ENCODE peak calls at places on chromosomes 4 and X, in nine cellular contexts. One of them, this sample, is unnamed. For H3K4me1 and H3K9me3, the result is how much of the 10 kb centered on the place peaks cover.

GRCh38 chr4:152310223-152310622 is 225.7 kb downstream of the FBXW7 start:
- DNase-seq in transverse colon: no peak
- DNase-seq in effector memory CD4-positive, alpha-beta T cell: no peak
- DNase-seq in mammary epithelial cell: peak
- DNase-seq in HCT116: no peak
- DNase-seq in thoracic aorta: no peak
- DNase-seq in astrocyte: peak
- DNase-seq in body of pancreas: no peak
- DNase-seq in right atrium auricular region: no peak
- DNase-seq in this sample: no peak

GRCh38 chrX:70262952-70263567 is 3.1 kb upstream of the P2RY4 start:
- DNase-seq in transverse colon: peak
- DNase-seq in effector memory CD4-positive, alpha-beta T cell: no peak
- DNase-seq in mammary epithelial cell: peak
- DNase-seq in HCT116: no peak
- DNase-seq in thoracic aorta: no peak
- DNase-seq in astrocyte: peak
- DNase-seq in body of pancreas: peak
- DNase-seq in right atrium auricular region: no peak
- DNase-seq in this sample: no peak

GRCh38 chr4:144557404-144557803 is 88.6 kb upstream of the HHIP start:
- DNase-seq in transverse colon: no peak
- DNase-seq in effector memory CD4-positive, alpha-beta T cell: no peak
- DNase-seq in mammary epithelial cell: no peak
- DNase-seq in HCT116: no peak
- DNase-seq in thoracic aorta: no peak
- DNase-seq in astrocyte: no peak
- DNase-seq in body of pancreas: no peak
- DNase-seq in right atrium auricular region: no peak
- DNase-seq in this sample: no peak

GRCh38 chr4:56326363-56326762 is 60.9 kb downstream of the AASDH start:
- DNase-seq in transverse colon: no peak
- DNase-seq in effector memory CD4-positive, alpha-beta T cell: no peak
- DNase-seq in mammary epithelial cell: peak
- DNase-seq in HCT116: no peak
- DNase-seq in thoracic aorta: no peak
- DNase-seq in astrocyte: no peak
- DNase-seq in body of pancreas: no peak
- DNase-seq in right atrium auricular region: no peak
- DNase-seq in this sample: no peak

GRCh38 chr4:71217688-71218087 is 121.1 kb upstream of the SLC4A4 start:
- DNase-seq in transverse colon: no peak
- DNase-seq in effector memory CD4-positive, alpha-beta T cell: no peak
- DNase-seq in mammary epithelial cell: no peak
- DNase-seq in HCT116: no peak
- DNase-seq in thoracic aorta: no peak
- DNase-seq in astrocyte: no peak
- DNase-seq in body of pancreas: no peak
- DNase-seq in right atrium auricular region: no peak
- DNase-seq in this sample: no peak

GRCh38 chr4:37758226-37758625 is 68.3 kb upstream of the PGM2 start:
- DNase-seq in transverse colon: no peak
- DNase-seq in effector memory CD4-positive, alpha-beta T cell: no peak
- DNase-seq in mammary epithelial cell: peak
- DNase-seq in HCT116: no peak
- DNase-seq in thoracic aorta: peak
- DNase-seq in astrocyte: peak
- DNase-seq in body of pancreas: peak
- DNase-seq in right atrium auricular region: peak
- DNase-seq in this sample: no peak

GRCh38 chr4:633976-634598 is 8.7 kb downstream of the PDE6B start:
- DNase-seq in transverse colon: no peak
- DNase-seq in effector memory CD4-positive, alpha-beta T cell: no peak
- DNase-seq in mammary epithelial cell: no peak
- DNase-seq in HCT116: no peak
- DNase-seq in thoracic aorta: no peak
- DNase-seq in astrocyte: no peak
- DNase-seq in body of pancreas: no peak
- DNase-seq in right atrium auricular region: no peak
- DNase-seq in this sample: no peak

GRCh38 chr4:139367421-139368090 is 65.3 kb upstream of the NDUFC1 start:
- DNase-seq in transverse colon: no peak
- DNase-seq in effector memory CD4-positive, alpha-beta T cell: no peak
- DNase-seq in mammary epithelial cell: peak
- DNase-seq in HCT116: no peak
- DNase-seq in thoracic aorta: no peak
- DNase-seq in astrocyte: peak
- DNase-seq in body of pancreas: no peak
- DNase-seq in right atrium auricular region: no peak
- DNase-seq in this sample: no peak

GRCh38 chr4:47899639-47900038 is 14.7 kb downstream of the NFXL1 start:
- DNase-seq in transverse colon: no peak
- DNase-seq in effector memory CD4-positive, alpha-beta T cell: no peak
- DNase-seq in mammary epithelial cell: no peak
- DNase-seq in HCT116: no peak
- DNase-seq in thoracic aorta: no peak
- DNase-seq in astrocyte: no peak
- DNase-seq in body of pancreas: no peak
- DNase-seq in right atrium auricular region: no peak
- DNase-seq in this sample: no peak

GRCh38 chr4:128385683-128386304 is 98.2 kb upstream of the PGRMC2 start:
- DNase-seq in transverse colon: no peak
- DNase-seq in effector memory CD4-positive, alpha-beta T cell: no peak
- DNase-seq in mammary epithelial cell: peak
- DNase-seq in HCT116: no peak
- DNase-seq in thoracic aorta: no peak
- DNase-seq in astrocyte: peak
- DNase-seq in body of pancreas: no peak
- DNase-seq in right atrium auricular region: no peak
- DNase-seq in this sample: no peak

GRCh38 chrX:136028383-136028984 is 43.2 kb downstream of the SLC9A6 start:
- DNase-seq in transverse colon: no peak
- DNase-seq in effector memory CD4-positive, alpha-beta T cell: no peak
- DNase-seq in mammary epithelial cell: peak
- DNase-seq in HCT116: peak
- DNase-seq in thoracic aorta: no peak
- DNase-seq in astrocyte: peak
- DNase-seq in body of pancreas: no peak
- DNase-seq in right atrium auricular region: no peak
- DNase-seq in this sample: peak

GRCh38 chrX:47723689-47724088 is 64.7 kb upstream of the UXT start:
- DNase-seq in transverse colon: no peak
- DNase-seq in effector memory CD4-positive, alpha-beta T cell: no peak
- DNase-seq in mammary epithelial cell: no peak
- DNase-seq in HCT116: no peak
- DNase-seq in thoracic aorta: no peak
- DNase-seq in astrocyte: no peak
- DNase-seq in body of pancreas: peak
- DNase-seq in right atrium auricular region: no peak
- DNase-seq in this sample: no peak

GRCh38 chrX:11558972-11559371 is 106.7 kb downstream of the ARHGAP6 start:
- DNase-seq in transverse colon: peak
- DNase-seq in effector memory CD4-positive, alpha-beta T cell: peak
- DNase-seq in mammary epithelial cell: peak
- DNase-seq in HCT116: peak
- DNase-seq in thoracic aorta: no peak
- DNase-seq in astrocyte: no peak
- DNase-seq in body of pancreas: no peak
- DNase-seq in right atrium auricular region: no peak
- DNase-seq in this sample: peak

GRCh38 chrX:105872921-105873320 is 50.6 kb downstream of the NRK start:
- DNase-seq in transverse colon: no peak
- DNase-seq in effector memory CD4-positive, alpha-beta T cell: no peak
- DNase-seq in mammary epithelial cell: peak
- DNase-seq in HCT116: no peak
- DNase-seq in thoracic aorta: no peak
- DNase-seq in astrocyte: no peak
- DNase-seq in body of pancreas: no peak
- DNase-seq in right atrium auricular region: no peak
- DNase-seq in this sample: no peak

GRCh38 chr4:4416981-4417380 is 30.1 kb downstream of the NSG1 start:
- DNase-seq in transverse colon: no peak
- DNase-seq in effector memory CD4-positive, alpha-beta T cell: no peak
- DNase-seq in mammary epithelial cell: no peak
- DNase-seq in HCT116: no peak
- DNase-seq in thoracic aorta: no peak
- DNase-seq in astrocyte: no peak
- DNase-seq in body of pancreas: no peak
- DNase-seq in right atrium auricular region: no peak
- DNase-seq in this sample: no peak

GRCh38 chr4:16124232-16124631 is 40.4 kb upstream of the PROM1 start:
- DNase-seq in transverse colon: no peak
- DNase-seq in effector memory CD4-positive, alpha-beta T cell: no peak
- DNase-seq in mammary epithelial cell: no peak
- DNase-seq in HCT116: no peak
- DNase-seq in thoracic aorta: no peak
- DNase-seq in astrocyte: no peak
- DNase-seq in body of pancreas: no peak
- DNase-seq in right atrium auricular region: no peak
- DNase-seq in this sample: no peak

DNA sequence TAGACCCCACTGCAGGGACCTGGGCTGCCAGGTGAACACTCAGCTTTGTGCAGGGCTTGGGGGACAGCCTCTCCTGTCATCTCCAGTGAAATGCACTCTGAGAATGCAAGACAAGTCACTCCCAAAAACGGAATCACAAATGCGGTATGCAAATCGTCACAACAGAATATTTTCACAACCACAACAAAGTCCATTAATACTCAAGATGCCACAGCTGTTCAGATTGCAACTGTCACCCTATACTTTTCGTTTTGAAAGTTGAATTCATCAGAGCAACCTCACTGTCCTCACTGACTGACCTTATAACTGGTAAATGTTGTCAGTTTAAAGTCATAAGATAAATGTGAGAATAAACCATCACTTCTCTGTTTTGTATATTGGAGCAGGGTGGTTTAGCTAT is 16.6 kb downstream of the JAKMIP1 start:
- DNase-seq in transverse colon: no peak
- DNase-seq in effector memory CD4-positive, alpha-beta T cell: no peak
- DNase-seq in mammary epithelial cell: no peak
- DNase-seq in HCT116: no peak
- DNase-seq in thoracic aorta: no peak
- DNase-seq in astrocyte: no peak
- DNase-seq in body of pancreas: no peak
- DNase-seq in right atrium auricular region: no peak
- DNase-seq in this sample: no peak
- H3K4me1 ChIP-seq in transverse colon: under half
- H3K4me1 ChIP-seq in effector memory CD4-positive, alpha-beta T cell: under half
- H3K4me1 ChIP-seq in mammary epithelial cell: under half
- H3K4me1 ChIP-seq in HCT116: under half
- H3K4me1 ChIP-seq in thoracic aorta: under half
- H3K4me1 ChIP-seq in astrocyte: under half
- H3K4me1 ChIP-seq in body of pancreas: under half
- H3K4me1 ChIP-seq in right atrium auricular region: under half
- H3K4me1 ChIP-seq in this sample: half or more

GRCh38 chr4:106395582-106395981 is 27.0 kb upstream of the GIMD1 start:
- DNase-seq in transverse colon: no peak
- DNase-seq in effector memory CD4-positive, alpha-beta T cell: no peak
- DNase-seq in mammary epithelial cell: no peak
- DNase-seq in HCT116: no peak
- DNase-seq in thoracic aorta: no peak
- DNase-seq in astrocyte: no peak
- DNase-seq in body of pancreas: no peak
- DNase-seq in right atrium auricular region: no peak
- DNase-seq in this sample: no peak
- H3K9me3 ChIP-seq in transverse colon: under half
- H3K9me3 ChIP-seq in effector memory CD4-positive, alpha-beta T cell: under half
- H3K9me3 ChIP-seq in mammary epithelial cell: under half
- H3K9me3 ChIP-seq in HCT116: under half
- H3K9me3 ChIP-seq in thoracic aorta: under half
- H3K9me3 ChIP-seq in astrocyte: under half
- H3K9me3 ChIP-seq in body of pancreas: under half
- H3K9me3 ChIP-seq in right atrium auricular region: under half
- H3K9me3 ChIP-seq in this sample: under half

GRCh38 chrX:19866626-19867410 is 20.6 kb downstream of the SH3KBP1 start:
- DNase-seq in transverse colon: no peak
- DNase-seq in effector memory CD4-positive, alpha-beta T cell: no peak
- DNase-seq in mammary epithelial cell: no peak
- DNase-seq in HCT116: no peak
- DNase-seq in thoracic aorta: no peak
- DNase-seq in astrocyte: no peak
- DNase-seq in body of pancreas: no peak
- DNase-seq in right atrium auricular region: no peak
- DNase-seq in this sample: no peak

GRCh38 chrX:19865567-19866363 is 21.6 kb downstream of the SH3KBP1 start:
- DNase-seq in transverse colon: no peak
- DNase-seq in effector memory CD4-positive, alpha-beta T cell: no peak
- DNase-seq in mammary epithelial cell: no peak
- DNase-seq in HCT116: no peak
- DNase-seq in thoracic aorta: no peak
- DNase-seq in astrocyte: no peak
- DNase-seq in body of pancreas: peak
- DNase-seq in right atrium auricular region: no peak
- DNase-seq in this sample: no peak

GRCh38 chrX:19869195-19869594 is 18.2 kb downstream of the SH3KBP1 start:
- DNase-seq in transverse colon: no peak
- DNase-seq in effector memory CD4-positive, alpha-beta T cell: no peak
- DNase-seq in mammary epithelial cell: no peak
- DNase-seq in HCT116: no peak
- DNase-seq in thoracic aorta: no peak
- DNase-seq in astrocyte: no peak
- DNase-seq in body of pancreas: no peak
- DNase-seq in right atrium auricular region: no peak
- DNase-seq in this sample: no peak

GRCh38 chrX:19867938-19868337 is 19.5 kb downstream of the SH3KBP1 start:
- DNase-seq in transverse colon: no peak
- DNase-seq in effector memory CD4-positive, alpha-beta T cell: no peak
- DNase-seq in mammary epithelial cell: no peak
- DNase-seq in HCT116: no peak
- DNase-seq in thoracic aorta: no peak
- DNase-seq in astrocyte: no peak
- DNase-seq in body of pancreas: no peak
- DNase-seq in right atrium auricular region: no peak
- DNase-seq in this sample: no peak

DNA sequence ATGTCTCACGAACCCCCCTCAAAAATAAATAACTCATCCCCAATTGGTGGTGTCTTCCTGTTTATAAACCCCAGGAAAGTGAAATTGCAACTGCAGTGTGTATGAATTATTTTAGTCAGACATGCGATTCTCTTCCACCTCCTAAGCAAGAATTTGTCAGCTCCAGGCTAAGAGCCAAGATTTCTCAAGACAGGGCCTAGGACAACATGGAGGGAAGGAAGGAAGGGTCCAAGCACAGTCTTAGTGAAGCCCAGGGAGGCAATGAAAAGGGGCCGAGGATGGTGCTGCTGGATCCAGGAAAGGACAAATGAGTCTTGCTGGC is 20.0 kb downstream of the SH3KBP1 start:
- DNase-seq in transverse colon: no peak
- DNase-seq in effector memory CD4-positive, alpha-beta T cell: no peak
- DNase-seq in mammary epithelial cell: no peak
- DNase-seq in HCT116: no peak
- DNase-seq in thoracic aorta: no peak
- DNase-seq in astrocyte: peak
- DNase-seq in body of pancreas: no peak
- DNase-seq in right atrium auricular region: no peak
- DNase-seq in this sample: no peak
- H3K4me1 ChIP-seq in transverse colon: under half
- H3K4me1 ChIP-seq in effector memory CD4-positive, alpha-beta T cell: under half
- H3K4me1 ChIP-seq in mammary epithelial cell: under half
- H3K4me1 ChIP-seq in HCT116: under half
- H3K4me1 ChIP-seq in thoracic aorta: under half
- H3K4me1 ChIP-seq in astrocyte: under half
- H3K4me1 ChIP-seq in body of pancreas: under half
- H3K4me1 ChIP-seq in right atrium auricular region: under half
- H3K4me1 ChIP-seq in this sample: under half

GRCh38 chrX:30889147-30890125 is at the start of gene TAB3:
- DNase-seq in transverse colon: peak
- DNase-seq in effector memory CD4-positive, alpha-beta T cell: peak
- DNase-seq in mammary epithelial cell: peak
- DNase-seq in HCT116: peak
- DNase-seq in thoracic aorta: peak
- DNase-seq in astrocyte: peak
- DNase-seq in body of pancreas: peak
- DNase-seq in right atrium auricular region: peak
- DNase-seq in this sample: peak
- H3K9me3 ChIP-seq in transverse colon: under half
- H3K9me3 ChIP-seq in effector memory CD4-positive, alpha-beta T cell: under half
- H3K9me3 ChIP-seq in mammary epithelial cell: under half
- H3K9me3 ChIP-seq in HCT116: under half
- H3K9me3 ChIP-seq in thoracic aorta: under half
- H3K9me3 ChIP-seq in astrocyte: under half
- H3K9me3 ChIP-seq in body of pancreas: under half
- H3K9me3 ChIP-seq in right atrium auricular region: under half
- H3K9me3 ChIP-seq in this sample: under half